ENCODE peak calls at places on chromosomes 4 and X, in seven cellular contexts. O, W, T, A, E, R and G are unnamed samples. For H3K9me3 and H3K36me3, the result is how much of the 10 kb centered on the place peaks cover.

GRCh38 chr4:107564326-107564725 is 155.7 kb downstream of the PAPSS1 start:
- DNase-seq in O (no peak), W (no peak), T (no peak), A (no peak), E (peak), R (no peak), G (no peak)

GRCh38 chrX:1778817-1779216 is 164.0 kb downstream of the ASMT start:
- DNase-seq in O (no peak), W (no peak), T (no peak), A (no peak), E (peak), R (no peak), G (peak)

GRCh38 chrX:2566044-2566443 is 65.3 kb upstream of the DHRSX start:
- DNase-seq in O (no peak), W (no peak), T (no peak), A (no peak), E (no peak), R (no peak), G (no peak)

GRCh38 chrX:69293776-69294601 is 128.7 kb upstream of the PJA1 start:
- DNase-seq in O (no peak), W (no peak), T (no peak), A (no peak), E (no peak), R (no peak), G (no peak)

GRCh38 chr4:156558365-156559025 is 413.1 kb downstream of the PDGFC start:
- DNase-seq in O (no peak), W (no peak), T (no peak), A (no peak), E (peak), R (no peak), G (peak)

GRCh38 chr4:132513491-132513890 is 635.6 kb upstream of the PCDH10 start:
- DNase-seq in O (no peak), W (no peak), T (no peak), A (no peak), E (peak), R (no peak), G (no peak)

GRCh38 chrX:134026732-134027311 is 41.4 kb upstream of the GPC3 start:
- DNase-seq in O (peak), W (peak), T (peak), A (peak), E (peak), R (peak), G (peak)

GRCh38 chr4:139901516-139902327 is 236.1 kb downstream of the MGST2 start:
- DNase-seq in O (peak), W (peak), T (no peak), A (no peak), E (peak), R (no peak), G (no peak)

GRCh38 chr4:139943277-139943676 is 210.7 kb downstream of the MAML3 start:
- DNase-seq in O (no peak), W (no peak), T (no peak), A (no peak), E (peak), R (no peak), G (no peak)

GRCh38 chrX:56564921-56565861 is 1.8 kb downstream of the UBQLN2 start:
- DNase-seq in O (no peak), W (no peak), T (no peak), A (no peak), E (peak), R (no peak), G (no peak)

GRCh38 chr4:184807797-184808718 is 17.7 kb downstream of the ACSL1 start:
- DNase-seq in O (no peak), W (peak), T (peak), A (no peak), E (peak), R (no peak), G (peak)

GRCh38 chr4:94452476-94453300 is 946 bp downstream of the PDLIM5 start:
- DNase-seq in O (peak), W (peak), T (peak), A (peak), E (peak), R (peak), G (peak)

DNA sequence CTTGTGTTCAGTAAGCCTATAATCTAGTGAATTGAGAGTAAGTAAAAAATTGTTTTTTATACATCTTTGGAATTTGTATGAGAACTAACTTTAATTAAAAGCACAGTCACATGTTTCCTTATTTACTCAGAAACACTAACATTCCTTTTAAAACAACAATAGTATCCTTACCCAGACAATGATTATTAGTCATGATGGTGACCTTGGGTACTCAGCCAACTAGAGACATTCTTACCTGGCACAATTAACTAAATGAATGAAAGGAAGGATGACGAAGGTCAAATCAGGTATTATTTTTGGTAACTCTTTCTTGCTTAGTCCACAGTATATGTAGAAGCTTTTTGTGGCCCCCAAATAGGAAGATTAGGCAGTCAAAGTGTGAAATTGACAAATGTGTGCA is 901.0 kb downstream of the FAT4 start:
- DNase-seq in O (no peak), W (peak), T (no peak), A (no peak), E (no peak), R (no peak), G (no peak)
- H3K4me3 ChIP-seq in O (no peak), W (no peak), T (no peak), A (no peak), E (no peak), R (no peak), G (no peak)

GRCh38 chr4:122456228-122457106 is at the start of gene IL2:
- DNase-seq in O (no peak), W (no peak), T (no peak), A (no peak), E (no peak), R (no peak), G (no peak)

GRCh38 chr4:122453384-122454000 is 3.0 kb downstream of the IL2 start:
- DNase-seq in O (no peak), W (no peak), T (no peak), A (no peak), E (no peak), R (no peak), G (no peak)

DNA sequence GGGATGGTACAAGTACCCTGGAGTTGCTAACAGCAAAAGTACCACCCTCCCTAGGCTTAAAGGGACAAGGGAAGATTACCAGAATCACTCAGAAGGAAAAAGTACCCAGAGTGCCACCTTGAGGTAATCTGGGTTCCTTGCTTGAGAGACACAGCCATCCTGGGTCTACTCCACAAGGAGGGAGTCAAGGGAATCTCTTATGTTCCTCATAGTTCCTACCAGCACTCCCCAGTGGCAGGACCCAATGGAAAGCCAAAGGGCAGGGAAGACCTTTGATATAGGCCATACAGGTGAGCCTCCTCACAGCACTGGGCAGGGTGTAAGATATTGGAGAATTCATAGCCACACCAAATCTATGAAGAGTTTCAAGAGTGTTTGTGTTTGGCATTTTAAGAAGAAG is 5.7 kb downstream of the IL2 start:
- DNase-seq in O (no peak), W (no peak), T (no peak), A (no peak), E (no peak), R (no peak), G (no peak)
- H3K9me3 ChIP-seq in O (under half), W (under half), T (under half), A (under half), E (under half), R (under half), G (under half)

GRCh38 chr4:41665808-41666207 is 82.7 kb downstream of the PHOX2B start:
- DNase-seq in O (no peak), W (no peak), T (no peak), A (no peak), E (no peak), R (no peak), G (no peak)

GRCh38 chr4:41668024-41668423 is 80.5 kb downstream of the PHOX2B start:
- DNase-seq in O (no peak), W (no peak), T (no peak), A (no peak), E (no peak), R (no peak), G (no peak)

GRCh38 chr4:41670982-41671381 is 77.5 kb downstream of the PHOX2B start:
- DNase-seq in O (no peak), W (no peak), T (no peak), A (no peak), E (no peak), R (no peak), G (no peak)

GRCh38 chr4:41670530-41670929 is 78.0 kb downstream of the PHOX2B start:
- DNase-seq in O (peak), W (no peak), T (no peak), A (peak), E (no peak), R (no peak), G (no peak)
- H3K36me3 ChIP-seq in O (under half), W (under half), T (under half), A (half or more), E (under half), R (under half), G (under half)

GRCh38 chr4:13527983-13528822 is 16.1 kb downstream of the NKX3-2 start:
- DNase-seq in O (no peak), W (no peak), T (no peak), A (no peak), E (no peak), R (no peak), G (no peak)

GRCh38 chr4:13528823-13529129 is 15.5 kb downstream of the NKX3-2 start:
- DNase-seq in O (no peak), W (no peak), T (no peak), A (no peak), E (no peak), R (no peak), G (no peak)

GRCh38 chr4:13526658-13527057 is 17.6 kb downstream of the NKX3-2 start:
- DNase-seq in O (no peak), W (no peak), T (no peak), A (no peak), E (no peak), R (no peak), G (no peak)

GRCh38 chr4:13525606-13526281 is 18.6 kb downstream of the NKX3-2 start:
- DNase-seq in O (no peak), W (no peak), T (no peak), A (no peak), E (no peak), R (no peak), G (no peak)

GRCh38 chr4:13527192-13527982 is 16.9 kb downstream of the NKX3-2 start:
- DNase-seq in O (no peak), W (no peak), T (no peak), A (no peak), E (no peak), R (no peak), G (no peak)
- H3K4me3 ChIP-seq in O (no peak), W (no peak), T (no peak), A (no peak), E (no peak), R (no peak), G (no peak)